ENCODE peak calls at places on chromosomes 13 and 19, in ten cellular contexts. S is PC-9; G is stimulated activated naive B cell treated with anti-CD40 and anti-IgM and Interleukin-4, amounts not matched to agents 10 μg/mL and 1 μg/mL and 100 μg/mL, for 72 hours; X is dermis microvascular lymphatic vessel endothelial cell; M is choroid plexus epithelial cell; J is mesendoderm; Q is AG10803; Z is RWPE1; N is activated T-cell treated with anti-CD3 and anti-CD28 coated beads for 1 hour; P is H1. I is an unnamed sample.

GRCh38 chr13:50686547-50686946 is 156.9 kb downstream of the DLEU7 start:
- DNase-seq in S (no peak), G (no peak), X (no peak), M (no peak), J (no peak), Q (no peak), Z (no peak), N (no peak), P (no peak), I (no peak)

GRCh38 chr13:80040219-80040976 is 300.5 kb downstream of the SPRY2 start:
- DNase-seq in S (no peak), G (no peak), X (peak; percentile 83), M (peak; percentile 88), J (no peak), Q (peak; percentile 93), Z (peak; percentile 80), N (no peak), P (no peak), I (no peak)

GRCh38 chr19:57099199-57099661 is 20.6 kb upstream of the USP29 start:
- DNase-seq in S (peak; percentile 52), G (peak; percentile 59), X (peak; percentile 43), M (peak; percentile 50), J (peak; percentile 63), Q (peak; percentile 41), Z (no peak), N (peak; percentile 40), P (peak; percentile 94), I (no peak)

GRCh38 chr13:93775507-93776108 is 549.0 kb downstream of the GPC6 start:
- DNase-seq in S (no peak), G (no peak), X (no peak), M (peak; percentile 85), J (no peak), Q (peak; percentile 79), Z (no peak), N (no peak), P (no peak), I (no peak)

GRCh38 chr13:43143591-43143990 is 120.2 kb downstream of the DNAJC15 start:
- DNase-seq in S (no peak), G (no peak), X (no peak), M (no peak), J (no peak), Q (no peak), Z (no peak), N (no peak), P (no peak), I (no peak)

GRCh38 chr13:30872685-30873443 is 33.2 kb upstream of the MEDAG start:
- DNase-seq in S (no peak), G (no peak), X (peak; percentile 95), M (peak; percentile 80), J (peak; percentile 95), Q (peak; percentile 82), Z (no peak), N (no peak), P (no peak), I (no peak)

GRCh38 chr19:29809795-29810503 is 1.8 kb upstream of the CCNE1 start:
- DNase-seq in S (no peak), G (no peak), X (no peak), M (no peak), J (no peak), Q (no peak), Z (no peak), N (no peak), P (no peak), I (no peak)

GRCh38 chr19:913080-913748 is at the start of gene R3HDM4:
- DNase-seq in S (peak; percentile 70), G (peak; percentile 75), X (peak; percentile 69), M (peak; percentile 49), J (no peak), Q (peak; percentile 53), Z (peak; percentile 67), N (peak; percentile 79), P (peak; percentile 82), I (no peak)

GRCh38 chr13:98916403-98916802 is 61.5 kb downstream of the DOCK9 start:
- DNase-seq in S (no peak), G (no peak), X (no peak), M (no peak), J (no peak), Q (no peak), Z (no peak), N (no peak), P (no peak), I (no peak)

GRCh38 chr13:52851153-52851962 is 2.9 kb upstream of the PCDH8 start:
- DNase-seq in S (no peak), G (peak; percentile 31), X (no peak), M (peak; percentile 13), J (peak; percentile 81), Q (peak; percentile 9), Z (peak; percentile 34), N (no peak), P (peak; percentile 77), I (no peak)

GRCh38 chr19:21483589-21484170 is 21.7 kb upstream of the ZNF429 start:
- DNase-seq in S (no peak), G (peak; percentile 59), X (no peak), M (peak; percentile 3), J (peak; percentile 76), Q (peak; percentile 10), Z (no peak), N (peak; percentile 61), P (peak; percentile 96), I (no peak)

GRCh38 chr13:52348983-52349780 is 56.8 kb downstream of the THSD1 start:
- DNase-seq in S (no peak), G (no peak), X (peak; percentile 60), M (peak; percentile 62), J (peak; percentile 48), Q (peak; percentile 80), Z (peak; percentile 91), N (no peak), P (no peak), I (no peak)

GRCh38 chr13:23984541-23984940 is 87.2 kb upstream of the C1QTNF9B start:
- DNase-seq in S (no peak), G (no peak), X (no peak), M (peak; percentile 13), J (no peak), Q (no peak), Z (peak; percentile 30), N (no peak), P (no peak), I (no peak)

GRCh38 chr19:18848860-18849661 is 17.3 kb downstream of the UPF1 start:
- DNase-seq in S (no peak), G (no peak), X (peak; percentile 79), M (peak; percentile 72), J (peak; percentile 25), Q (peak; percentile 85), Z (peak; percentile 16), N (no peak), P (no peak), I (no peak)

GRCh38 chr19:5985098-5985783 is 7.3 kb upstream of the RANBP3 start:
- DNase-seq in S (peak; percentile 18), G (no peak), X (no peak), M (peak; percentile 66), J (no peak), Q (peak; percentile 37), Z (peak; percentile 59), N (no peak), P (no peak), I (no peak)

GRCh38 chr13:33191425-33192221 is 93.9 kb downstream of the STARD13 start:
- DNase-seq in S (no peak), G (no peak), X (no peak), M (no peak), J (no peak), Q (peak; percentile 55), Z (no peak), N (no peak), P (no peak), I (no peak)

GRCh38 chr19:2477141-2477710 is 1.3 kb downstream of the GADD45B start:
- DNase-seq in S (peak; percentile 52), G (no peak), X (peak; percentile 26), M (peak; percentile 49), J (no peak), Q (no peak), Z (no peak), N (peak; percentile 39), P (peak; percentile 63), I (no peak)

GRCh38 chr13:86881390-86881789 is 789.8 kb upstream of the SLITRK5 start:
- DNase-seq in S (no peak), G (no peak), X (no peak), M (no peak), J (peak; percentile 80), Q (no peak), Z (no peak), N (no peak), P (no peak), I (no peak)

GRCh38 chr19:13015361-13016231 is 20.3 kb downstream of the NFIX start:
- DNase-seq in S (no peak), G (no peak), X (no peak), M (no peak), J (peak; percentile 34), Q (peak; percentile 78), Z (no peak), N (no peak), P (peak; percentile 65), I (no peak)

GRCh38 chr19:14149509-14149994 is 13.2 kb upstream of the ASF1B start:
- DNase-seq in S (no peak), G (no peak), X (peak; percentile 82), M (no peak), J (no peak), Q (peak; percentile 67), Z (no peak), N (peak; percentile 50), P (no peak), I (no peak)

GRCh38 chr19:31220540-31220939 is 128.7 kb downstream of the TSHZ3 start:
- DNase-seq in S (no peak), G (no peak), X (no peak), M (peak; percentile 38), J (peak; percentile 70), Q (no peak), Z (no peak), N (no peak), P (no peak), I (no peak)

GRCh38 chr13:73090116-73090811 is 31.5 kb downstream of the KLF5 start:
- DNase-seq in S (peak; percentile 69), G (no peak), X (peak; percentile 93), M (peak; percentile 75), J (peak; percentile 99), Q (peak; percentile 62), Z (peak; percentile 92), N (no peak), P (no peak), I (peak; percentile 50)

GRCh38 chr19:1465191-1466016 is 13.6 kb downstream of the C19orf25 start:
- DNase-seq in S (no peak), G (no peak), X (peak; percentile 63), M (peak; percentile 52), J (peak; percentile 75), Q (peak; percentile 47), Z (peak; percentile 61), N (no peak), P (peak; percentile 85), I (no peak)

GRCh38 chr13:77751513-77752456 is 54.3 kb downstream of the SLAIN1 start:
- DNase-seq in S (peak; percentile 23), G (peak; percentile 10), X (peak; percentile 55), M (peak; percentile 71), J (peak; percentile 71), Q (peak; percentile 43), Z (peak; percentile 42), N (peak; percentile 7), P (no peak), I (no peak)